ENCODE peak calls at places on chromosomes 5 and 9, in eight cellular contexts. Y, E, B, D, K, C, A and Q are unnamed samples.
A peak's percentile ranks its signal among the peaks of the same experiment; 100 is the strongest.

GRCh38 chr5:38330207-38330606 is 71.8 kb downstream of the EGFLAM start:
- DNase-seq in B (no peak), K (no peak), Y (peak; percentile 81), A (no peak), D (no peak), C (no peak), E (no peak), Q (no peak)

GRCh38 chr9:33143241-33143642 is 23.9 kb downstream of the B4GALT1 start:
- DNase-seq in K (no peak), Y (peak; percentile 62), C (peak; percentile 77), B (no peak), E (no peak), D (no peak), A (peak; percentile 53), Q (peak; percentile 67)

GRCh38 chr9:134344068-134344820 is 18.0 kb downstream of the RXRA start:
- DNase-seq in Y (no peak), D (no peak), C (peak; percentile 70), K (no peak), E (no peak), B (peak; percentile 84), A (no peak), Q (no peak)

GRCh38 chr9:123541441-123541840 is 185.4 kb downstream of the CRB2 start:
- DNase-seq in K (no peak), D (no peak), A (no peak), B (no peak), Y (no peak), C (no peak), E (no peak), Q (no peak)

GRCh38 chr9:124334568-124335319 is 77.0 kb downstream of the NEK6 start:
- DNase-seq in Y (no peak), B (no peak), K (no peak), C (no peak), E (no peak), D (no peak), A (no peak), Q (no peak)

GRCh38 chr5:151047814-151048425 is 27.5 kb downstream of the GPX3 start:
- DNase-seq in K (no peak), B (no peak), D (peak; percentile 45), E (no peak), A (no peak), C (no peak), Y (no peak), Q (no peak)

GRCh38 chr9:136211006-136211405 is 6.1 kb upstream of the LHX3 start:
- DNase-seq in E (no peak), K (no peak), A (no peak), B (no peak), D (no peak), Y (no peak), C (no peak), Q (no peak)

GRCh38 chr5:53334431-53334941 is 145.9 kb upstream of the FST start:
- DNase-seq in E (no peak), A (no peak), K (no peak), D (no peak), C (peak; percentile 89), B (no peak), Y (no peak), Q (no peak)

GRCh38 chr5:178068293-178068692 is 45.0 kb upstream of the N4BP3 start:
- DNase-seq in E (no peak), C (no peak), B (no peak), A (no peak), K (no peak), Y (no peak), D (peak; percentile 63), Q (no peak)

GRCh38 chr9:112822618-112823017 is 68.1 kb downstream of the SLC46A2 start:
- DNase-seq in Y (no peak), B (no peak), D (no peak), E (no peak), C (no peak), A (no peak), K (no peak), Q (no peak)

GRCh38 chr9:90107021-90107771 is 502.4 kb downstream of the GADD45G start:
- DNase-seq in C (peak; percentile 6), Y (no peak), D (no peak), K (no peak), A (peak; percentile 75), B (no peak), E (no peak), Q (peak; percentile 64)

GRCh38 chr5:110258460-110258859 is 468.0 kb downstream of the TMEM232 start:
- DNase-seq in Y (peak; percentile 13), A (peak; percentile 1), C (peak; percentile 6), E (no peak), D (no peak), K (peak; percentile 15), B (no peak), Q (no peak)

GRCh38 chr5:159639590-159639989 is 276.7 kb upstream of the ADRA1B start:
- DNase-seq in D (no peak), B (no peak), K (no peak), C (no peak), A (no peak), Y (no peak), E (no peak), Q (no peak)

GRCh38 chr9:106864533-106865143 is 1.7 kb downstream of the ZNF462 start:
- DNase-seq in C (peak; percentile 63), Y (peak; percentile 62), K (no peak), B (no peak), D (no peak), A (peak; percentile 7), E (no peak), Q (peak; percentile 52)

GRCh38 chr9:114572199-114572598 is 15.4 kb upstream of the ATP6V1G1 start:
- DNase-seq in K (no peak), B (no peak), A (no peak), Y (no peak), C (no peak), D (no peak), E (no peak), Q (no peak)

GRCh38 chr5:61598140-61598539 is 266.1 kb downstream of the ZSWIM6 start:
- DNase-seq in C (no peak), A (no peak), B (no peak), D (no peak), E (no peak), Y (no peak), K (no peak), Q (no peak)

GRCh38 chr5:38677611-38678010 is 121.2 kb upstream of the LIFR start:
- DNase-seq in K (no peak), A (no peak), E (no peak), B (no peak), Y (no peak), D (no peak), C (no peak), Q (no peak)

GRCh38 chr9:17075146-17075757 is 59.6 kb upstream of the CNTLN start:
- DNase-seq in K (no peak), C (no peak), Y (no peak), E (no peak), A (no peak), D (no peak), B (no peak), Q (no peak)

GRCh38 chr5:63916786-63917185 is 45.5 kb downstream of the HTR1A start:
- DNase-seq in K (peak; percentile 64), C (no peak), Y (peak; percentile 4), E (no peak), B (no peak), D (no peak), A (no peak), Q (peak; percentile 83)

GRCh38 chr5:98510111-98510510 is 263.4 kb upstream of the RGMB start:
- DNase-seq in E (peak; percentile 22), C (peak; percentile 16), A (no peak), D (no peak), B (no peak), Y (no peak), K (no peak), Q (no peak)

GRCh38 chr9:136512651-136513066 is 29.8 kb upstream of the SEC16A start:
- DNase-seq in C (no peak), Y (no peak), E (no peak), K (no peak), D (peak; percentile 38), B (no peak), A (no peak), Q (peak; percentile 87)

GRCh38 chr5:92613546-92613945 is 967.5 kb downstream of the NR2F1-AS1 start:
- DNase-seq in C (peak; percentile 17), Y (peak; percentile 8), A (no peak), K (no peak), D (no peak), E (no peak), B (no peak), Q (no peak)

GRCh38 chr9:128479262-128479661 is 23.5 kb downstream of the ODF2 start:
- DNase-seq in C (no peak), E (no peak), K (no peak), B (no peak), Y (no peak), A (no peak), D (no peak), Q (no peak)

GRCh38 chr5:4941957-4942830 is 197.9 kb upstream of the ADAMTS16 start:
- DNase-seq in C (no peak), A (no peak), K (no peak), B (no peak), D (peak; percentile 43), E (no peak), Y (no peak), Q (no peak)

GRCh38 chr5:95631265-95631957 is 11.5 kb downstream of the GPR150 start:
- DNase-seq in D (no peak), Y (peak; percentile 47), E (no peak), C (peak; percentile 89), B (no peak), K (no peak), A (no peak), Q (no peak)

GRCh38 chr5:56060276-56061110 is 65.7 kb upstream of the IL6ST start:
- DNase-seq in B (no peak), C (no peak), K (no peak), Y (peak; percentile 51), D (no peak), E (no peak), A (no peak), Q (no peak)

GRCh38 chr9:16726718-16727451 is 143.6 kb downstream of the BNC2 start:
- DNase-seq in A (no peak), C (peak; percentile 93), K (peak; percentile 52), D (no peak), B (peak; percentile 84), E (peak; percentile 23), Y (peak; percentile 64), Q (peak; percentile 19)

GRCh38 chr9:37994639-37995347 is 74.2 kb downstream of the SHB start:
- DNase-seq in K (no peak), Y (peak; percentile 90), C (no peak), E (peak; percentile 93), B (peak; percentile 91), A (peak; percentile 75), D (no peak), Q (no peak)

GRCh38 chr5:133397986-133398645 is 214.2 kb downstream of the FSTL4 start:
- DNase-seq in K (no peak), E (no peak), C (no peak), A (no peak), Y (no peak), B (no peak), D (no peak), Q (no peak)